ENCODE peak calls at places on chromosome 2, in seven cellular contexts. X, P, Y, Z, Q, H and G are unnamed samples.
A peak's percentile ranks its signal among the peaks of the same experiment; 100 is the strongest.

GRCh38 chr2:37324536-37324785 is 172 bp downstream of the PRKD3 start:
- DNase-seq in X (peak; percentile 61), P (peak; percentile 86), Y (peak; percentile 71), Z (peak; percentile 80), Q (peak; percentile 86), H (peak; percentile 87), G (peak; percentile 87)

GRCh38 chr2:189379287-189379630 is 62.0 kb upstream of the WDR75 start:
- DNase-seq in X (no peak), P (peak; percentile 76), Y (no peak), Z (no peak), Q (no peak), H (peak; percentile 67), G (peak; percentile 81)

GRCh38 chr2:205675861-205676516 is 6.3 kb upstream of the NRP2 start:
- DNase-seq in X (peak; percentile 60), P (peak; percentile 77), Y (no peak), Z (no peak), Q (no peak), H (peak; percentile 53), G (no peak)

GRCh38 chr2:32937602-32938450 is 8.9 kb upstream of the LTBP1 start:
- DNase-seq in X (no peak), P (peak; percentile 12), Y (no peak), Z (no peak), Q (no peak), H (no peak), G (peak; percentile 62)

GRCh38 chr2:237980751-237981150 is 13.9 kb downstream of the UBE2F start:
- DNase-seq in X (no peak), P (no peak), Y (no peak), Z (no peak), Q (no peak), H (no peak), G (no peak)

GRCh38 chr2:219125886-219126270 is 34.7 kb downstream of the NHEJ1 start:
- DNase-seq in X (no peak), P (peak; percentile 39), Y (no peak), Z (no peak), Q (no peak), H (no peak), G (no peak)

GRCh38 chr2:79171348-79171958 is 11.9 kb upstream of the REG3A start:
- DNase-seq in X (no peak), P (no peak), Y (no peak), Z (no peak), Q (no peak), H (no peak), G (no peak)

GRCh38 chr2:86671304-86671981 is 47.8 kb upstream of the RNF103 start:
- DNase-seq in X (peak; percentile 15), P (peak; percentile 0), Y (no peak), Z (peak; percentile 38), Q (no peak), H (no peak), G (peak; percentile 45)

GRCh38 chr2:175930504-175930903 is 71.6 kb downstream of the LNPK start:
- DNase-seq in X (no peak), P (peak; percentile 17), Y (no peak), Z (no peak), Q (no peak), H (no peak), G (no peak)

GRCh38 chr2:5389740-5390139 is 302.4 kb upstream of the SOX11 start:
- DNase-seq in X (no peak), P (no peak), Y (no peak), Z (no peak), Q (no peak), H (no peak), G (no peak)

GRCh38 chr2:65071499-65072180 is 15.4 kb downstream of the CEP68 start:
- DNase-seq in X (no peak), P (peak; percentile 46), Y (no peak), Z (peak; percentile 43), Q (no peak), H (peak; percentile 44), G (peak; percentile 50)

GRCh38 chr2:11746376-11746806 is at the start of gene LPIN1:
- DNase-seq in X (peak; percentile 70), P (peak; percentile 98), Y (peak; percentile 90), Z (peak; percentile 92), Q (peak; percentile 90), H (peak; percentile 91), G (peak; percentile 92)

GRCh38 chr2:112147382-112147781 is 9.2 kb downstream of the FBLN7 start:
- DNase-seq in X (no peak), P (peak; percentile 28), Y (no peak), Z (no peak), Q (peak; percentile 53), H (no peak), G (no peak)

GRCh38 chr2:82652117-82652516 is 1807.0 kb downstream of the SUCLG1 start:
- DNase-seq in X (no peak), P (no peak), Y (no peak), Z (no peak), Q (no peak), H (no peak), G (no peak)

GRCh38 chr2:61690078-61690477 is 151.9 kb upstream of the XPO1 start:
- DNase-seq in X (no peak), P (no peak), Y (no peak), Z (no peak), Q (no peak), H (no peak), G (no peak)

GRCh38 chr2:160290590-160290989 is 90.5 kb upstream of the ITGB6 start:
- DNase-seq in X (no peak), P (no peak), Y (no peak), Z (no peak), Q (no peak), H (no peak), G (no peak)

GRCh38 chr2:40879305-40879704 is 427.4 kb upstream of the SLC8A1 start:
- DNase-seq in X (no peak), P (no peak), Y (no peak), Z (no peak), Q (no peak), H (no peak), G (no peak)

GRCh38 chr2:47250576-47251403 is 95.7 kb upstream of the STPG4 start:
- DNase-seq in X (no peak), P (no peak), Y (no peak), Z (no peak), Q (no peak), H (no peak), G (no peak)

GRCh38 chr2:51103205-51103604 is 71.3 kb upstream of the NRXN1 start:
- DNase-seq in X (peak; percentile 49), P (peak; percentile 0), Y (no peak), Z (no peak), Q (no peak), H (no peak), G (peak; percentile 65)

DNA sequence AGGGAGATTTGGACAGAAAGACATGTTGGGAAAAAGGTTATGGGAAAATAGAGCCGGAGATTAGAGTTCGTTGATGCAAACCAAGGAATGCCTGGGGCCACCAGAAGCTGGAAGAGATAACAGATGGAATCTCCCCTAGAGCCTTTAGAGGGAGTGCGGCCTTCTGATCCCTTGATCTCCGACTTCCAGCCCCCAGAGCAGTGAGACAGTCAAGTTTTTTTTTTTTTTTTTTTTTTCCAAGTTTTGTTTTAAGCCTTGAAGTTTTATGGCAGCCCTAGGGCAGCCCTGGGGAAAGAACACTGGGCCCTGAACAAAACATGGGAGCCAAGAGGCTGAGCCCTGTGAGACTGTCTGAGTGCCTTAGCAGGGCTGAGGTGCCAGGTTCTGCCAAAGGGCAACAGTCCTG is 6.5 kb downstream of the DGKD start:
- DNase-seq in X (peak; percentile 43), P (no peak), Y (no peak), Z (no peak), Q (no peak), H (no peak), G (peak; percentile 75)
- H3K4me1 ChIP-seq in X (peaks cover 58% of the 10 kb centered on the region), P (no peaks in the 10 kb centered on the region), Y (no peaks in the 10 kb centered on the region), Z (peaks cover 7% of the 10 kb centered on the region), Q (peaks cover 5% of the 10 kb centered on the region), H (peaks cover 7% of the 10 kb centered on the region), G (peaks cover 59% of the 10 kb centered on the region)

DNA sequence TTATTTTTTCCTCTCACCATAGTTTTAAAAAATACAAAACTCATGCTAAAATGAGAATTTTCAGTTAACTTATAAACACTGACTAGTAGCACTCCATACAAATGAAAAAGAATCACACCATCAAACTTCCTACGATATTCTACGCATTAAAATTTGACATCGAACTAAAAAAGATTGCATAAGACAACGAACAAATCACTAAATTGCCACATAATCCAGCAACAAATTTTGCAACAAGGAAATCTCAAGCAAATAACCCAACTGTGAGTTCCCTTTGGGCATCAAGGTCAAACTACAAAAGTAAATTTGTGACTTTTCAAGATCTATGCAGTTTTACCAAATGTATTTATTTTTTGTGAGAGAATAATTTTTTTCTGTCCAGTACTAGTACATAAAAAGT is 1.5 kb downstream of the MAP3K2 start:
- DNase-seq in X (no peak), P (peak; percentile 55), Y (no peak), Z (no peak), Q (no peak), H (no peak), G (no peak)
- H3K4me3 ChIP-seq in X (peak overlapping the region; percentile 95), P (peak overlapping the region; percentile 98), Y (peak overlapping the region; percentile 74), Z (peak overlapping the region; percentile 40), Q (peak overlapping the region; percentile 88), H (peak overlapping the region; percentile 85), G (peak overlapping the region; percentile 99)

GRCh38 chr2:172080641-172081230 is 4.6 kb upstream of the DLX1 start:
- DNase-seq in X (no peak), P (no peak), Y (no peak), Z (no peak), Q (no peak), H (no peak), G (no peak)
- H3K27me3 ChIP-seq in X (peaks cover 41% of the 10 kb centered on the region), P (peaks cover 14% of the 10 kb centered on the region), Y (peaks cover 12% of the 10 kb centered on the region), Z (no peaks in the 10 kb centered on the region), Q (no peaks in the 10 kb centered on the region), H (no peaks in the 10 kb centered on the region), G (no peaks in the 10 kb centered on the region)

DNA sequence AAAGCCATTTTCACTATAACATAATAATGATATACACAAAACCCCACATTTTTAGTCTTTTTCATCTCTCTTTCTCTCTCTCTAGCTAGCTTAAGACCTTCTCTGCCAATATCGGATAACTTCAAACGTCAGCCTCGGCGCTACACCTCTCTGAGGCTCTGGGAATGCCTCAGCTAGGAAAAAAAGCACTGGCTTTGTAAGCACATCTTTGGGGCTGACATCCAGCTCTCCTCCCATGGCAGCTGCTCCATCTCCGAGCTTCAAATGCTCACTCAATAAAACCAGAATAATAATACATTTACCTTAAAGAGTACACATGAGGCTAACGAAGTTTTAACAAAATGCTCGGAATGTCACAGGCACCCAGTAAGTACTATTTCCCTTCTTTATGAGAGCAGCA is 10.8 kb downstream of the RNU4ATAC start:
- DNase-seq in X (no peak), P (no peak), Y (no peak), Z (no peak), Q (no peak), H (no peak), G (no peak)
- H3K4me1 ChIP-seq in X (no peaks in the 10 kb centered on the region), P (peaks cover 16% of the 10 kb centered on the region), Y (no peaks in the 10 kb centered on the region), Z (no peaks in the 10 kb centered on the region), Q (peaks cover 5% of the 10 kb centered on the region), H (peaks cover 8% of the 10 kb centered on the region), G (no peaks in the 10 kb centered on the region)